ENCODE peak calls at places on chromosomes 1 and 21, in eight cellular contexts. One of them, this sample, is unnamed.

GRCh38 chr1:34597877-34598514 is 156.9 kb upstream of the GJB5 start:
- DNase-seq in PC-9: peak
- DNase-seq in NCI-H446 treated with DMSO at 0.1 percent for 48 hours: peak
- DNase-seq in stimulated activated CD8-positive, alpha-beta memory T cell treated with anti-CD3 and anti-CD28 coated beads, Interleukin-2, amount 100 ng/mL, for 1 hour: no peak
- DNase-seq in Kasumi-1: peak
- DNase-seq in BJ: no peak
- DNase-seq in osteocyte: no peak
- DNase-seq in left ventricle myocardium inferior: peak
- DNase-seq in this sample: peak

GRCh38 chr1:75559800-75560199 is 51.1 kb downstream of the SLC44A5 start:
- DNase-seq in PC-9: no peak
- DNase-seq in NCI-H446 treated with DMSO at 0.1 percent for 48 hours: no peak
- DNase-seq in stimulated activated CD8-positive, alpha-beta memory T cell treated with anti-CD3 and anti-CD28 coated beads, Interleukin-2, amount 100 ng/mL, for 1 hour: no peak
- DNase-seq in Kasumi-1: no peak
- DNase-seq in BJ: no peak
- DNase-seq in osteocyte: no peak
- DNase-seq in left ventricle myocardium inferior: no peak
- DNase-seq in this sample: no peak

GRCh38 chr1:171441278-171441677 is 44.1 kb upstream of the PRRC2C start:
- DNase-seq in PC-9: no peak
- DNase-seq in NCI-H446 treated with DMSO at 0.1 percent for 48 hours: peak
- DNase-seq in stimulated activated CD8-positive, alpha-beta memory T cell treated with anti-CD3 and anti-CD28 coated beads, Interleukin-2, amount 100 ng/mL, for 1 hour: no peak
- DNase-seq in Kasumi-1: no peak
- DNase-seq in BJ: peak
- DNase-seq in osteocyte: no peak
- DNase-seq in left ventricle myocardium inferior: no peak
- DNase-seq in this sample: peak

GRCh38 chr1:196598902-196599301 is 9.3 kb downstream of the KCNT2 start:
- DNase-seq in PC-9: no peak
- DNase-seq in NCI-H446 treated with DMSO at 0.1 percent for 48 hours: no peak
- DNase-seq in stimulated activated CD8-positive, alpha-beta memory T cell treated with anti-CD3 and anti-CD28 coated beads, Interleukin-2, amount 100 ng/mL, for 1 hour: no peak
- DNase-seq in Kasumi-1: no peak
- DNase-seq in BJ: no peak
- DNase-seq in osteocyte: no peak
- DNase-seq in left ventricle myocardium inferior: no peak
- DNase-seq in this sample: no peak

GRCh38 chr1:117092594-117092993 is 29.0 kb downstream of the TRIM45 start:
- DNase-seq in PC-9: no peak
- DNase-seq in NCI-H446 treated with DMSO at 0.1 percent for 48 hours: no peak
- DNase-seq in stimulated activated CD8-positive, alpha-beta memory T cell treated with anti-CD3 and anti-CD28 coated beads, Interleukin-2, amount 100 ng/mL, for 1 hour: no peak
- DNase-seq in Kasumi-1: no peak
- DNase-seq in BJ: no peak
- DNase-seq in osteocyte: no peak
- DNase-seq in left ventricle myocardium inferior: no peak
- DNase-seq in this sample: no peak

GRCh38 chr21:45551316-45551715 is 9.1 kb upstream of the SLC19A1 start:
- DNase-seq in PC-9: no peak
- DNase-seq in NCI-H446 treated with DMSO at 0.1 percent for 48 hours: no peak
- DNase-seq in stimulated activated CD8-positive, alpha-beta memory T cell treated with anti-CD3 and anti-CD28 coated beads, Interleukin-2, amount 100 ng/mL, for 1 hour: no peak
- DNase-seq in Kasumi-1: no peak
- DNase-seq in BJ: no peak
- DNase-seq in osteocyte: no peak
- DNase-seq in left ventricle myocardium inferior: peak
- DNase-seq in this sample: peak

GRCh38 chr1:44390277-44390676 is 14.8 kb upstream of the RNF220 start:
- DNase-seq in PC-9: peak
- DNase-seq in NCI-H446 treated with DMSO at 0.1 percent for 48 hours: no peak
- DNase-seq in stimulated activated CD8-positive, alpha-beta memory T cell treated with anti-CD3 and anti-CD28 coated beads, Interleukin-2, amount 100 ng/mL, for 1 hour: no peak
- DNase-seq in Kasumi-1: no peak
- DNase-seq in BJ: peak
- DNase-seq in osteocyte: no peak
- DNase-seq in left ventricle myocardium inferior: no peak
- DNase-seq in this sample: peak

GRCh38 chr1:99456536-99456935 is 189.4 kb upstream of the PALMD start:
- DNase-seq in PC-9: no peak
- DNase-seq in NCI-H446 treated with DMSO at 0.1 percent for 48 hours: peak
- DNase-seq in stimulated activated CD8-positive, alpha-beta memory T cell treated with anti-CD3 and anti-CD28 coated beads, Interleukin-2, amount 100 ng/mL, for 1 hour: no peak
- DNase-seq in Kasumi-1: no peak
- DNase-seq in BJ: no peak
- DNase-seq in osteocyte: no peak
- DNase-seq in left ventricle myocardium inferior: no peak
- DNase-seq in this sample: peak

GRCh38 chr1:8382051-8382505 is 64.2 kb downstream of the SLC45A1 start:
- DNase-seq in PC-9: no peak
- DNase-seq in NCI-H446 treated with DMSO at 0.1 percent for 48 hours: no peak
- DNase-seq in stimulated activated CD8-positive, alpha-beta memory T cell treated with anti-CD3 and anti-CD28 coated beads, Interleukin-2, amount 100 ng/mL, for 1 hour: no peak
- DNase-seq in Kasumi-1: no peak
- DNase-seq in BJ: no peak
- DNase-seq in osteocyte: no peak
- DNase-seq in left ventricle myocardium inferior: no peak
- DNase-seq in this sample: no peak

GRCh38 chr1:905811-906531 is 17.8 kb upstream of the SAMD11 start:
- DNase-seq in PC-9: no peak
- DNase-seq in NCI-H446 treated with DMSO at 0.1 percent for 48 hours: no peak
- DNase-seq in stimulated activated CD8-positive, alpha-beta memory T cell treated with anti-CD3 and anti-CD28 coated beads, Interleukin-2, amount 100 ng/mL, for 1 hour: no peak
- DNase-seq in Kasumi-1: no peak
- DNase-seq in BJ: no peak
- DNase-seq in osteocyte: no peak
- DNase-seq in left ventricle myocardium inferior: peak
- DNase-seq in this sample: no peak

GRCh38 chr1:226635456-226635941 is 86.9 kb downstream of the STUM start:
- DNase-seq in PC-9: peak
- DNase-seq in NCI-H446 treated with DMSO at 0.1 percent for 48 hours: no peak
- DNase-seq in stimulated activated CD8-positive, alpha-beta memory T cell treated with anti-CD3 and anti-CD28 coated beads, Interleukin-2, amount 100 ng/mL, for 1 hour: no peak
- DNase-seq in Kasumi-1: no peak
- DNase-seq in BJ: no peak
- DNase-seq in osteocyte: no peak
- DNase-seq in left ventricle myocardium inferior: no peak
- DNase-seq in this sample: no peak

GRCh38 chr1:227766015-227766634 is 30.9 kb downstream of the SNAP47 start:
- DNase-seq in PC-9: peak
- DNase-seq in NCI-H446 treated with DMSO at 0.1 percent for 48 hours: no peak
- DNase-seq in stimulated activated CD8-positive, alpha-beta memory T cell treated with anti-CD3 and anti-CD28 coated beads, Interleukin-2, amount 100 ng/mL, for 1 hour: peak
- DNase-seq in Kasumi-1: peak
- DNase-seq in BJ: no peak
- DNase-seq in osteocyte: no peak
- DNase-seq in left ventricle myocardium inferior: no peak
- DNase-seq in this sample: no peak

GRCh38 chr1:10687782-10688408 is 108.6 kb downstream of the CASZ1 start:
- DNase-seq in PC-9: no peak
- DNase-seq in NCI-H446 treated with DMSO at 0.1 percent for 48 hours: no peak
- DNase-seq in stimulated activated CD8-positive, alpha-beta memory T cell treated with anti-CD3 and anti-CD28 coated beads, Interleukin-2, amount 100 ng/mL, for 1 hour: no peak
- DNase-seq in Kasumi-1: no peak
- DNase-seq in BJ: no peak
- DNase-seq in osteocyte: no peak
- DNase-seq in left ventricle myocardium inferior: no peak
- DNase-seq in this sample: no peak

GRCh38 chr1:1491601-1492000 is 20.0 kb downstream of the ATAD3B start:
- DNase-seq in PC-9: no peak
- DNase-seq in NCI-H446 treated with DMSO at 0.1 percent for 48 hours: no peak
- DNase-seq in stimulated activated CD8-positive, alpha-beta memory T cell treated with anti-CD3 and anti-CD28 coated beads, Interleukin-2, amount 100 ng/mL, for 1 hour: no peak
- DNase-seq in Kasumi-1: no peak
- DNase-seq in BJ: no peak
- DNase-seq in osteocyte: no peak
- DNase-seq in left ventricle myocardium inferior: no peak
- DNase-seq in this sample: no peak

GRCh38 chr21:14526816-14527689 is 19.1 kb downstream of the SAMSN1 start:
- DNase-seq in PC-9: no peak
- DNase-seq in NCI-H446 treated with DMSO at 0.1 percent for 48 hours: no peak
- DNase-seq in stimulated activated CD8-positive, alpha-beta memory T cell treated with anti-CD3 and anti-CD28 coated beads, Interleukin-2, amount 100 ng/mL, for 1 hour: no peak
- DNase-seq in Kasumi-1: peak
- DNase-seq in BJ: no peak
- DNase-seq in osteocyte: no peak
- DNase-seq in left ventricle myocardium inferior: no peak
- DNase-seq in this sample: no peak

GRCh38 chr1:17765444-17766411 is 10.6 kb downstream of the ACTL8 start:
- DNase-seq in PC-9: peak
- DNase-seq in NCI-H446 treated with DMSO at 0.1 percent for 48 hours: peak
- DNase-seq in stimulated activated CD8-positive, alpha-beta memory T cell treated with anti-CD3 and anti-CD28 coated beads, Interleukin-2, amount 100 ng/mL, for 1 hour: no peak
- DNase-seq in Kasumi-1: no peak
- DNase-seq in BJ: peak
- DNase-seq in osteocyte: no peak
- DNase-seq in left ventricle myocardium inferior: no peak
- DNase-seq in this sample: peak

GRCh38 chr1:110464340-110464739 is 13.4 kb downstream of the PROK1 start:
- DNase-seq in PC-9: no peak
- DNase-seq in NCI-H446 treated with DMSO at 0.1 percent for 48 hours: no peak
- DNase-seq in stimulated activated CD8-positive, alpha-beta memory T cell treated with anti-CD3 and anti-CD28 coated beads, Interleukin-2, amount 100 ng/mL, for 1 hour: no peak
- DNase-seq in Kasumi-1: no peak
- DNase-seq in BJ: peak
- DNase-seq in osteocyte: no peak
- DNase-seq in left ventricle myocardium inferior: no peak
- DNase-seq in this sample: no peak

GRCh38 chr1:226946841-226947240 is 6.7 kb downstream of the COQ8A start:
- DNase-seq in PC-9: no peak
- DNase-seq in NCI-H446 treated with DMSO at 0.1 percent for 48 hours: peak
- DNase-seq in stimulated activated CD8-positive, alpha-beta memory T cell treated with anti-CD3 and anti-CD28 coated beads, Interleukin-2, amount 100 ng/mL, for 1 hour: no peak
- DNase-seq in Kasumi-1: no peak
- DNase-seq in BJ: no peak
- DNase-seq in osteocyte: no peak
- DNase-seq in left ventricle myocardium inferior: no peak
- DNase-seq in this sample: no peak

GRCh38 chr21:39633770-39634181 is 21.0 kb downstream of the B3GALT5 start:
- DNase-seq in PC-9: no peak
- DNase-seq in NCI-H446 treated with DMSO at 0.1 percent for 48 hours: no peak
- DNase-seq in stimulated activated CD8-positive, alpha-beta memory T cell treated with anti-CD3 and anti-CD28 coated beads, Interleukin-2, amount 100 ng/mL, for 1 hour: no peak
- DNase-seq in Kasumi-1: no peak
- DNase-seq in BJ: peak
- DNase-seq in osteocyte: no peak
- DNase-seq in left ventricle myocardium inferior: no peak
- DNase-seq in this sample: peak

GRCh38 chr1:172630060-172630818 is 28.7 kb upstream of the FASLG start:
- DNase-seq in PC-9: no peak
- DNase-seq in NCI-H446 treated with DMSO at 0.1 percent for 48 hours: no peak
- DNase-seq in stimulated activated CD8-positive, alpha-beta memory T cell treated with anti-CD3 and anti-CD28 coated beads, Interleukin-2, amount 100 ng/mL, for 1 hour: no peak
- DNase-seq in Kasumi-1: peak
- DNase-seq in BJ: no peak
- DNase-seq in osteocyte: no peak
- DNase-seq in left ventricle myocardium inferior: no peak
- DNase-seq in this sample: no peak

GRCh38 chr1:217561446-217561845 is 69.4 kb downstream of the GPATCH2 start:
- DNase-seq in PC-9: no peak
- DNase-seq in NCI-H446 treated with DMSO at 0.1 percent for 48 hours: no peak
- DNase-seq in stimulated activated CD8-positive, alpha-beta memory T cell treated with anti-CD3 and anti-CD28 coated beads, Interleukin-2, amount 100 ng/mL, for 1 hour: no peak
- DNase-seq in Kasumi-1: no peak
- DNase-seq in BJ: no peak
- DNase-seq in osteocyte: no peak
- DNase-seq in left ventricle myocardium inferior: no peak
- DNase-seq in this sample: no peak

GRCh38 chr1:150979007-150979722 is 2.9 kb upstream of the ANXA9 start:
- DNase-seq in PC-9: peak
- DNase-seq in NCI-H446 treated with DMSO at 0.1 percent for 48 hours: peak
- DNase-seq in stimulated activated CD8-positive, alpha-beta memory T cell treated with anti-CD3 and anti-CD28 coated beads, Interleukin-2, amount 100 ng/mL, for 1 hour: peak
- DNase-seq in Kasumi-1: peak
- DNase-seq in BJ: peak
- DNase-seq in osteocyte: peak
- DNase-seq in left ventricle myocardium inferior: peak
- DNase-seq in this sample: peak

GRCh38 chr1:205344010-205344808 is 12.5 kb downstream of the KLHDC8A start:
- DNase-seq in PC-9: no peak
- DNase-seq in NCI-H446 treated with DMSO at 0.1 percent for 48 hours: no peak
- DNase-seq in stimulated activated CD8-positive, alpha-beta memory T cell treated with anti-CD3 and anti-CD28 coated beads, Interleukin-2, amount 100 ng/mL, for 1 hour: no peak
- DNase-seq in Kasumi-1: no peak
- DNase-seq in BJ: no peak
- DNase-seq in osteocyte: no peak
- DNase-seq in left ventricle myocardium inferior: no peak
- DNase-seq in this sample: no peak

GRCh38 chr1:47161298-47162040 is 24.2 kb downstream of the CYP4A22 start:
- DNase-seq in PC-9: no peak
- DNase-seq in NCI-H446 treated with DMSO at 0.1 percent for 48 hours: no peak
- DNase-seq in stimulated activated CD8-positive, alpha-beta memory T cell treated with anti-CD3 and anti-CD28 coated beads, Interleukin-2, amount 100 ng/mL, for 1 hour: no peak
- DNase-seq in Kasumi-1: no peak
- DNase-seq in BJ: no peak
- DNase-seq in osteocyte: no peak
- DNase-seq in left ventricle myocardium inferior: no peak
- DNase-seq in this sample: no peak

GRCh38 chr1:100891380-100891779 is 3.3 kb downstream of the EXTL2 start:
- DNase-seq in PC-9: no peak
- DNase-seq in NCI-H446 treated with DMSO at 0.1 percent for 48 hours: no peak
- DNase-seq in stimulated activated CD8-positive, alpha-beta memory T cell treated with anti-CD3 and anti-CD28 coated beads, Interleukin-2, amount 100 ng/mL, for 1 hour: no peak
- DNase-seq in Kasumi-1: no peak
- DNase-seq in BJ: no peak
- DNase-seq in osteocyte: no peak
- DNase-seq in left ventricle myocardium inferior: no peak
- DNase-seq in this sample: no peak

GRCh38 chr1:155137550-155137949 is 1.9 kb downstream of the SLC50A1 start:
- DNase-seq in PC-9: no peak
- DNase-seq in NCI-H446 treated with DMSO at 0.1 percent for 48 hours: no peak
- DNase-seq in stimulated activated CD8-positive, alpha-beta memory T cell treated with anti-CD3 and anti-CD28 coated beads, Interleukin-2, amount 100 ng/mL, for 1 hour: no peak
- DNase-seq in Kasumi-1: no peak
- DNase-seq in BJ: no peak
- DNase-seq in osteocyte: no peak
- DNase-seq in left ventricle myocardium inferior: no peak
- DNase-seq in this sample: no peak

GRCh38 chr21:31892686-31893085 is 19.9 kb downstream of the HUNK start:
- DNase-seq in PC-9: no peak
- DNase-seq in NCI-H446 treated with DMSO at 0.1 percent for 48 hours: no peak
- DNase-seq in stimulated activated CD8-positive, alpha-beta memory T cell treated with anti-CD3 and anti-CD28 coated beads, Interleukin-2, amount 100 ng/mL, for 1 hour: no peak
- DNase-seq in Kasumi-1: no peak
- DNase-seq in BJ: no peak
- DNase-seq in osteocyte: no peak
- DNase-seq in left ventricle myocardium inferior: no peak
- DNase-seq in this sample: no peak

GRCh38 chr21:45534591-45535331 is 7.5 kb downstream of the SLC19A1 start:
- DNase-seq in PC-9: no peak
- DNase-seq in NCI-H446 treated with DMSO at 0.1 percent for 48 hours: no peak
- DNase-seq in stimulated activated CD8-positive, alpha-beta memory T cell treated with anti-CD3 and anti-CD28 coated beads, Interleukin-2, amount 100 ng/mL, for 1 hour: no peak
- DNase-seq in Kasumi-1: peak
- DNase-seq in BJ: no peak
- DNase-seq in osteocyte: no peak
- DNase-seq in left ventricle myocardium inferior: peak
- DNase-seq in this sample: no peak

GRCh38 chr21:30613836-30614235 is at the start of gene KRTAP6-1:
- DNase-seq in PC-9: no peak
- DNase-seq in NCI-H446 treated with DMSO at 0.1 percent for 48 hours: no peak
- DNase-seq in stimulated activated CD8-positive, alpha-beta memory T cell treated with anti-CD3 and anti-CD28 coated beads, Interleukin-2, amount 100 ng/mL, for 1 hour: no peak
- DNase-seq in Kasumi-1: no peak
- DNase-seq in BJ: no peak
- DNase-seq in osteocyte: no peak
- DNase-seq in left ventricle myocardium inferior: no peak
- DNase-seq in this sample: no peak

GRCh38 chr1:221478050-221478949 is 263.6 kb downstream of the DUSP10 start:
- DNase-seq in PC-9: peak
- DNase-seq in NCI-H446 treated with DMSO at 0.1 percent for 48 hours: peak
- DNase-seq in stimulated activated CD8-positive, alpha-beta memory T cell treated with anti-CD3 and anti-CD28 coated beads, Interleukin-2, amount 100 ng/mL, for 1 hour: peak
- DNase-seq in Kasumi-1: peak
- DNase-seq in BJ: no peak
- DNase-seq in osteocyte: no peak
- DNase-seq in left ventricle myocardium inferior: peak
- DNase-seq in this sample: peak

GRCh38 chr1:231628207-231628876 is 1.8 kb downstream of the DISC1 start:
- DNase-seq in PC-9: no peak
- DNase-seq in NCI-H446 treated with DMSO at 0.1 percent for 48 hours: peak
- DNase-seq in stimulated activated CD8-positive, alpha-beta memory T cell treated with anti-CD3 and anti-CD28 coated beads, Interleukin-2, amount 100 ng/mL, for 1 hour: peak
- DNase-seq in Kasumi-1: no peak
- DNase-seq in BJ: peak
- DNase-seq in osteocyte: no peak
- DNase-seq in left ventricle myocardium inferior: no peak
- DNase-seq in this sample: no peak

GRCh38 chr1:177088974-177089373 is 75.5 kb downstream of the ASTN1 start:
- DNase-seq in PC-9: no peak
- DNase-seq in NCI-H446 treated with DMSO at 0.1 percent for 48 hours: no peak
- DNase-seq in stimulated activated CD8-positive, alpha-beta memory T cell treated with anti-CD3 and anti-CD28 coated beads, Interleukin-2, amount 100 ng/mL, for 1 hour: no peak
- DNase-seq in Kasumi-1: no peak
- DNase-seq in BJ: no peak
- DNase-seq in osteocyte: no peak
- DNase-seq in left ventricle myocardium inferior: no peak
- DNase-seq in this sample: no peak

GRCh38 chr1:56816909-56817308 is 2.3 kb downstream of the FYB2 start:
- DNase-seq in PC-9: peak
- DNase-seq in NCI-H446 treated with DMSO at 0.1 percent for 48 hours: no peak
- DNase-seq in stimulated activated CD8-positive, alpha-beta memory T cell treated with anti-CD3 and anti-CD28 coated beads, Interleukin-2, amount 100 ng/mL, for 1 hour: no peak
- DNase-seq in Kasumi-1: no peak
- DNase-seq in BJ: no peak
- DNase-seq in osteocyte: no peak
- DNase-seq in left ventricle myocardium inferior: no peak
- DNase-seq in this sample: no peak

GRCh38 chr1:207822602-207823451 is 71.0 kb downstream of the CD46 start:
- DNase-seq in PC-9: peak
- DNase-seq in NCI-H446 treated with DMSO at 0.1 percent for 48 hours: no peak
- DNase-seq in stimulated activated CD8-positive, alpha-beta memory T cell treated with anti-CD3 and anti-CD28 coated beads, Interleukin-2, amount 100 ng/mL, for 1 hour: peak
- DNase-seq in Kasumi-1: no peak
- DNase-seq in BJ: no peak
- DNase-seq in osteocyte: no peak
- DNase-seq in left ventricle myocardium inferior: peak
- DNase-seq in this sample: no peak

This sample was measured in HFF-Myc.